ENCODE peak calls at places on chromosomes 2 and 18, in six cellular contexts. One of them, this sample, is unnamed.

GRCh38 chr2:1701020-1701419 is 43.3 kb downstream of the PXDN start:
- DNase-seq in fibroblast of gingiva: no peak
- DNase-seq in activated naive CD4-positive, alpha-beta T cell treated with anti-CD3 and anti-CD28 coated beads for 36 hours: no peak
- DNase-seq in Peyer's patch: no peak
- DNase-seq in germinal center: no peak
- DNase-seq in AG10803: no peak
- DNase-seq in this sample: no peak

GRCh38 chr2:219041252-219041651 is at the start of gene CFAP65:
- DNase-seq in activated naive CD4-positive, alpha-beta T cell treated with anti-CD3 and anti-CD28 coated beads for 36 hours: peak
- DNase-seq in fibroblast of gingiva: peak
- DNase-seq in Peyer's patch: no peak
- DNase-seq in AG10803: peak
- DNase-seq in germinal center: no peak
- DNase-seq in this sample: no peak

GRCh38 chr2:145749556-145749955 is 1229.6 kb upstream of the ZEB2 start:
- DNase-seq in AG10803: no peak
- DNase-seq in fibroblast of gingiva: no peak
- DNase-seq in Peyer's patch: no peak
- DNase-seq in germinal center: no peak
- DNase-seq in activated naive CD4-positive, alpha-beta T cell treated with anti-CD3 and anti-CD28 coated beads for 36 hours: no peak
- DNase-seq in this sample: no peak

GRCh38 chr18:64966667-64967066 is 784.1 kb upstream of the CDH7 start:
- DNase-seq in activated naive CD4-positive, alpha-beta T cell treated with anti-CD3 and anti-CD28 coated beads for 36 hours: no peak
- DNase-seq in fibroblast of gingiva: no peak
- DNase-seq in Peyer's patch: no peak
- DNase-seq in germinal center: no peak
- DNase-seq in AG10803: no peak
- DNase-seq in this sample: peak

GRCh38 chr18:48994044-48994651 is 43.4 kb upstream of the SMAD7 start:
- DNase-seq in fibroblast of gingiva: peak
- DNase-seq in activated naive CD4-positive, alpha-beta T cell treated with anti-CD3 and anti-CD28 coated beads for 36 hours: no peak
- DNase-seq in AG10803: peak
- DNase-seq in germinal center: no peak
- DNase-seq in Peyer's patch: no peak
- DNase-seq in this sample: no peak

GRCh38 chr18:22670914-22671313 is 253.2 kb upstream of the CTAGE1 start:
- DNase-seq in fibroblast of gingiva: no peak
- DNase-seq in Peyer's patch: no peak
- DNase-seq in activated naive CD4-positive, alpha-beta T cell treated with anti-CD3 and anti-CD28 coated beads for 36 hours: no peak
- DNase-seq in germinal center: no peak
- DNase-seq in AG10803: no peak
- DNase-seq in this sample: no peak

GRCh38 chr2:97699765-97700444 is 13.5 kb upstream of the ZAP70 start:
- DNase-seq in germinal center: peak
- DNase-seq in activated naive CD4-positive, alpha-beta T cell treated with anti-CD3 and anti-CD28 coated beads for 36 hours: peak
- DNase-seq in Peyer's patch: peak
- DNase-seq in fibroblast of gingiva: peak
- DNase-seq in AG10803: peak
- DNase-seq in this sample: peak

GRCh38 chr18:11146238-11146946 is 3.0 kb downstream of the PIEZO2 start:
- DNase-seq in germinal center: no peak
- DNase-seq in activated naive CD4-positive, alpha-beta T cell treated with anti-CD3 and anti-CD28 coated beads for 36 hours: no peak
- DNase-seq in AG10803: no peak
- DNase-seq in Peyer's patch: no peak
- DNase-seq in fibroblast of gingiva: no peak
- DNase-seq in this sample: no peak

GRCh38 chr2:119260636-119261497 is 37.2 kb downstream of the STEAP3 start:
- DNase-seq in Peyer's patch: no peak
- DNase-seq in germinal center: no peak
- DNase-seq in fibroblast of gingiva: no peak
- DNase-seq in AG10803: peak
- DNase-seq in activated naive CD4-positive, alpha-beta T cell treated with anti-CD3 and anti-CD28 coated beads for 36 hours: no peak
- DNase-seq in this sample: no peak

GRCh38 chr2:105834931-105835330 is 90.2 kb downstream of the NCK2 start:
- DNase-seq in germinal center: no peak
- DNase-seq in Peyer's patch: no peak
- DNase-seq in AG10803: no peak
- DNase-seq in fibroblast of gingiva: no peak
- DNase-seq in activated naive CD4-positive, alpha-beta T cell treated with anti-CD3 and anti-CD28 coated beads for 36 hours: no peak
- DNase-seq in this sample: peak

GRCh38 chr2:222477962-222478608 is 53.7 kb downstream of the SGPP2 start:
- DNase-seq in activated naive CD4-positive, alpha-beta T cell treated with anti-CD3 and anti-CD28 coated beads for 36 hours: no peak
- DNase-seq in Peyer's patch: no peak
- DNase-seq in germinal center: no peak
- DNase-seq in AG10803: no peak
- DNase-seq in fibroblast of gingiva: no peak
- DNase-seq in this sample: no peak

GRCh38 chr2:238061310-238062202 is 755 bp downstream of the SCLY start:
- DNase-seq in fibroblast of gingiva: peak
- DNase-seq in germinal center: peak
- DNase-seq in activated naive CD4-positive, alpha-beta T cell treated with anti-CD3 and anti-CD28 coated beads for 36 hours: peak
- DNase-seq in AG10803: peak
- DNase-seq in Peyer's patch: peak
- DNase-seq in this sample: peak

GRCh38 chr2:128755693-128756371 is 437.2 kb upstream of the HS6ST1 start:
- DNase-seq in Peyer's patch: no peak
- DNase-seq in activated naive CD4-positive, alpha-beta T cell treated with anti-CD3 and anti-CD28 coated beads for 36 hours: no peak
- DNase-seq in fibroblast of gingiva: no peak
- DNase-seq in AG10803: no peak
- DNase-seq in germinal center: no peak
- DNase-seq in this sample: no peak

GRCh38 chr18:39635966-39636365 is 2070.4 kb upstream of the CELF4 start:
- DNase-seq in activated naive CD4-positive, alpha-beta T cell treated with anti-CD3 and anti-CD28 coated beads for 36 hours: no peak
- DNase-seq in germinal center: no peak
- DNase-seq in fibroblast of gingiva: no peak
- DNase-seq in AG10803: peak
- DNase-seq in Peyer's patch: no peak
- DNase-seq in this sample: no peak

GRCh38 chr18:13562494-13563029 is 163.8 kb downstream of the FAM210A start:
- DNase-seq in fibroblast of gingiva: no peak
- DNase-seq in germinal center: peak
- DNase-seq in AG10803: no peak
- DNase-seq in Peyer's patch: peak
- DNase-seq in activated naive CD4-positive, alpha-beta T cell treated with anti-CD3 and anti-CD28 coated beads for 36 hours: peak
- DNase-seq in this sample: no peak

GRCh38 chr2:240601831-240602160 is 15.3 kb downstream of the CAPN10 start:
- DNase-seq in AG10803: no peak
- DNase-seq in Peyer's patch: no peak
- DNase-seq in fibroblast of gingiva: no peak
- DNase-seq in germinal center: no peak
- DNase-seq in activated naive CD4-positive, alpha-beta T cell treated with anti-CD3 and anti-CD28 coated beads for 36 hours: no peak
- DNase-seq in this sample: no peak

GRCh38 chr2:212845941-212846340 is 305.5 kb downstream of the IKZF2 start:
- DNase-seq in fibroblast of gingiva: no peak
- DNase-seq in AG10803: peak
- DNase-seq in activated naive CD4-positive, alpha-beta T cell treated with anti-CD3 and anti-CD28 coated beads for 36 hours: no peak
- DNase-seq in Peyer's patch: no peak
- DNase-seq in germinal center: no peak
- DNase-seq in this sample: no peak

GRCh38 chr18:3119401-3120323 is 100.1 kb downstream of the MYOM1 start:
- DNase-seq in germinal center: no peak
- DNase-seq in AG10803: no peak
- DNase-seq in Peyer's patch: no peak
- DNase-seq in activated naive CD4-positive, alpha-beta T cell treated with anti-CD3 and anti-CD28 coated beads for 36 hours: no peak
- DNase-seq in fibroblast of gingiva: no peak
- DNase-seq in this sample: no peak

GRCh38 chr2:71347517-71347916 is 15.9 kb downstream of the ZNF638 start:
- DNase-seq in Peyer's patch: no peak
- DNase-seq in fibroblast of gingiva: no peak
- DNase-seq in AG10803: peak
- DNase-seq in germinal center: no peak
- DNase-seq in activated naive CD4-positive, alpha-beta T cell treated with anti-CD3 and anti-CD28 coated beads for 36 hours: peak
- DNase-seq in this sample: peak

GRCh38 chr2:8252997-8253694 is 428.7 kb upstream of the ID2 start:
- DNase-seq in Peyer's patch: no peak
- DNase-seq in AG10803: no peak
- DNase-seq in germinal center: no peak
- DNase-seq in activated naive CD4-positive, alpha-beta T cell treated with anti-CD3 and anti-CD28 coated beads for 36 hours: no peak
- DNase-seq in fibroblast of gingiva: no peak
- DNase-seq in this sample: peak

GRCh38 chr18:34771958-34772357 is 61.9 kb downstream of the DTNA start:
- DNase-seq in Peyer's patch: no peak
- DNase-seq in activated naive CD4-positive, alpha-beta T cell treated with anti-CD3 and anti-CD28 coated beads for 36 hours: no peak
- DNase-seq in AG10803: peak
- DNase-seq in germinal center: no peak
- DNase-seq in fibroblast of gingiva: peak
- DNase-seq in this sample: no peak

GRCh38 chr2:97740590-97741182 is 27.3 kb downstream of the ZAP70 start:
- DNase-seq in germinal center: peak
- DNase-seq in Peyer's patch: peak
- DNase-seq in AG10803: no peak
- DNase-seq in activated naive CD4-positive, alpha-beta T cell treated with anti-CD3 and anti-CD28 coated beads for 36 hours: peak
- DNase-seq in fibroblast of gingiva: no peak
- DNase-seq in this sample: peak

GRCh38 chr2:193153576-193153975 is 958.8 kb upstream of the TMEFF2 start:
- DNase-seq in activated naive CD4-positive, alpha-beta T cell treated with anti-CD3 and anti-CD28 coated beads for 36 hours: no peak
- DNase-seq in Peyer's patch: no peak
- DNase-seq in AG10803: no peak
- DNase-seq in fibroblast of gingiva: no peak
- DNase-seq in germinal center: no peak
- DNase-seq in this sample: no peak

GRCh38 chr2:38690499-38691420 is 24.8 kb downstream of the GALM start:
- DNase-seq in fibroblast of gingiva: peak
- DNase-seq in germinal center: no peak
- DNase-seq in AG10803: peak
- DNase-seq in Peyer's patch: no peak
- DNase-seq in activated naive CD4-positive, alpha-beta T cell treated with anti-CD3 and anti-CD28 coated beads for 36 hours: peak
- DNase-seq in this sample: no peak

GRCh38 chr2:201966691-201967388 is 66.8 kb upstream of the FZD7 start:
- DNase-seq in activated naive CD4-positive, alpha-beta T cell treated with anti-CD3 and anti-CD28 coated beads for 36 hours: no peak
- DNase-seq in AG10803: no peak
- DNase-seq in germinal center: no peak
- DNase-seq in fibroblast of gingiva: no peak
- DNase-seq in Peyer's patch: no peak
- DNase-seq in this sample: no peak

GRCh38 chr2:86622878-86623548 is 652 bp downstream of the RNF103 start:
- DNase-seq in germinal center: peak
- DNase-seq in fibroblast of gingiva: no peak
- DNase-seq in activated naive CD4-positive, alpha-beta T cell treated with anti-CD3 and anti-CD28 coated beads for 36 hours: peak
- DNase-seq in Peyer's patch: peak
- DNase-seq in AG10803: no peak
- DNase-seq in this sample: peak

GRCh38 chr2:52473526-52473925 is 1294.1 kb upstream of the CHAC2 start:
- DNase-seq in Peyer's patch: no peak
- DNase-seq in activated naive CD4-positive, alpha-beta T cell treated with anti-CD3 and anti-CD28 coated beads for 36 hours: no peak
- DNase-seq in germinal center: no peak
- DNase-seq in AG10803: no peak
- DNase-seq in fibroblast of gingiva: no peak
- DNase-seq in this sample: no peak

GRCh38 chr2:10880586-10881321 is 31.0 kb upstream of the KCNF1 start:
- DNase-seq in fibroblast of gingiva: no peak
- DNase-seq in activated naive CD4-positive, alpha-beta T cell treated with anti-CD3 and anti-CD28 coated beads for 36 hours: no peak
- DNase-seq in germinal center: peak
- DNase-seq in AG10803: no peak
- DNase-seq in Peyer's patch: no peak
- DNase-seq in this sample: no peak

GRCh38 chr2:64487256-64488049 is 33.5 kb downstream of the LGALSL start:
- DNase-seq in germinal center: no peak
- DNase-seq in fibroblast of gingiva: no peak
- DNase-seq in activated naive CD4-positive, alpha-beta T cell treated with anti-CD3 and anti-CD28 coated beads for 36 hours: no peak
- DNase-seq in AG10803: no peak
- DNase-seq in Peyer's patch: no peak
- DNase-seq in this sample: peak

GRCh38 chr2:237715459-237715947 is 83.1 kb upstream of the RBM44 start:
- DNase-seq in germinal center: no peak
- DNase-seq in AG10803: no peak
- DNase-seq in fibroblast of gingiva: no peak
- DNase-seq in Peyer's patch: peak
- DNase-seq in activated naive CD4-positive, alpha-beta T cell treated with anti-CD3 and anti-CD28 coated beads for 36 hours: no peak
- DNase-seq in this sample: no peak